ENCODE peak calls at places on chromosomes 13 and 19, in eight cellular contexts. C is GM23338, O is astrocyte of the cerebellum, H is A673, T is fibroblast of the aortic adventitia, Z is heart right ventricle, R is choroid plexus epithelial cell, A is lower leg skin. I is an unnamed sample.
A peak's percentile ranks its signal among the peaks of the same experiment; 100 is the strongest.

GRCh38 chr19:27920774-27921173 is 1292.2 kb downstream of the UQCRFS1 start:
- DNase-seq in Z (no peak), T (no peak), O (no peak), H (no peak), R (no peak), A (no peak), C (no peak), I (no peak)

GRCh38 chr13:51733656-51734334 is 70.2 kb downstream of the DHRS12 start:
- DNase-seq in C (peak; percentile 12), A (no peak), H (peak; percentile 63), O (no peak), R (no peak), Z (no peak), T (peak; percentile 21), I (peak; percentile 12)

GRCh38 chr13:46170268-46170667 is 11.7 kb downstream of the LCP1 start:
- DNase-seq in H (no peak), Z (no peak), A (no peak), O (no peak), T (no peak), R (no peak), C (peak; percentile 34), I (no peak)

GRCh38 chr13:51770681-51771417 is 33.1 kb downstream of the DHRS12 start:
- DNase-seq in A (no peak), T (no peak), C (no peak), O (no peak), Z (no peak), H (no peak), R (no peak), I (no peak)

GRCh38 chr19:34468400-34468799 is 13.2 kb upstream of the WTIP start:
- DNase-seq in C (no peak), T (no peak), O (no peak), A (no peak), R (peak; percentile 20), H (no peak), Z (no peak), I (no peak)

GRCh38 chr13:24636776-24637175 is 43.4 kb upstream of the ATP12A start:
- DNase-seq in C (no peak), R (no peak), A (peak; percentile 64), H (no peak), O (no peak), T (no peak), Z (no peak), I (no peak)

GRCh38 chr13:23876265-23876664 is 12.9 kb downstream of the MIPEP start:
- DNase-seq in A (no peak), C (peak; percentile 46), Z (no peak), O (no peak), T (peak; percentile 24), H (peak; percentile 27), R (peak; percentile 50), I (peak; percentile 29)

GRCh38 chr19:55384576-55385235 is 614 bp upstream of the TMEM238 start:
- DNase-seq in R (no peak), A (no peak), T (no peak), C (peak; percentile 40), Z (peak; percentile 32), H (no peak), O (no peak), I (no peak)

GRCh38 chr13:83325454-83325853 is 556.8 kb downstream of the SLITRK1 start:
- DNase-seq in A (no peak), R (peak; percentile 71), H (peak; percentile 3), O (peak; percentile 59), Z (no peak), T (peak; percentile 73), C (no peak), I (peak; percentile 67)

GRCh38 chr19:41226874-41227390 is 7.9 kb downstream of the AXL start:
- DNase-seq in O (no peak), Z (no peak), A (peak; percentile 57), R (no peak), T (no peak), C (no peak), H (no peak), I (no peak)

GRCh38 chr19:49682274-49682673 is 5.2 kb downstream of the PRMT1 start:
- DNase-seq in H (no peak), A (no peak), R (no peak), O (no peak), Z (no peak), T (peak; percentile 32), C (no peak), I (no peak)

GRCh38 chr19:36150586-36150985 is 1.7 kb downstream of the COX7A1 start:
- DNase-seq in Z (no peak), R (no peak), O (no peak), T (no peak), H (no peak), C (no peak), A (peak; percentile 87), I (no peak)

GRCh38 chr13:24269803-24270202 is 39.6 kb upstream of the C1QTNF9 start:
- DNase-seq in A (no peak), C (no peak), T (no peak), Z (no peak), O (no peak), H (no peak), R (peak; percentile 17), I (no peak)

DNA sequence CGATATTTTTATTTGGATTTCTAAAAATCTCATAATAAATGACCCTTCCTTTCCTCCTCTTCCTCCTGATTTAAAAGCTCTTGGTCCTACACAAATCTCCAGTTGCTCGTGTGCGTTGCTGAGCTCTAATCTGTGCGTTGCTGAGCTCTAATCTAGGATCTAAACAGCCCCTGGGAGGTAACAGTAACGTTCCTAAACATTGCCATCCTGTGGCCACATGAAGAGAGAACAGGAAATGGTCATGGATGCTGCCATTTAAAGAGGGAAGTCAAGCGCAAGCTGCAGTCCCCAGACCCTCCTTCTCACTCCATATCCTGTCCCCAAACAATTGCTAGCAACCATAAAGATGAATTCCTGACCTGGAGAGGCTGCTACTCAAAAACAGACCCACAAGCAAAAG is 170.8 kb downstream of the NUFIP1 start:
- DNase-seq in O (no peak), T (no peak), Z (no peak), H (peak; percentile 50), R (peak; percentile 65), C (peak; percentile 79), A (no peak), I (peak; percentile 51)
- TF ChIP-seq CTCF in O (peak; percentile 29), T (no peak), Z (no peak), H (peak; percentile 44), R (peak; percentile 48), C (peak; percentile 76), A (no peak), I (no peak)

GRCh38 chr19:20367811-20368294 is 197.7 kb downstream of the ZNF737 start:
- DNase-seq in A (no peak), C (peak; percentile 75), H (no peak), R (no peak), T (no peak), Z (no peak), O (no peak), I (no peak)
- H3K4me3 ChIP-seq in A (no peak overlapping the region), C (no peak overlapping the region), H (no peak overlapping the region), R (no peak overlapping the region), T (no peak overlapping the region), Z (no peak overlapping the region), O (no peak overlapping the region), I (no peak overlapping the region)

GRCh38 chr19:30284209-30284608 is 88.0 kb upstream of the ZNF536 start:
- DNase-seq in Z (no peak), H (no peak), T (no peak), O (no peak), R (no peak), C (no peak), A (no peak), I (no peak)
- TF ChIP-seq CTCF in Z (no peak), H (no peak), T (no peak), O (no peak), R (no peak), C (no peak), A (no peak), I (no peak)

GRCh38 chr19:45641274-45642105 is 2.3 kb upstream of the EML2 start:
- DNase-seq in A (peak; percentile 97), O (no peak), H (peak; percentile 75), Z (peak; percentile 74), C (peak; percentile 100), R (peak; percentile 83), T (peak; percentile 63), I (peak; percentile 84)

GRCh38 chr19:45636902-45637301 is 2.3 kb downstream of the EML2 start:
- DNase-seq in C (no peak), R (no peak), H (no peak), A (no peak), Z (no peak), O (no peak), T (no peak), I (no peak)

GRCh38 chr19:45637890-45638667 is 1.1 kb downstream of the EML2 start:
- DNase-seq in H (no peak), Z (no peak), R (peak; percentile 68), T (peak; percentile 32), C (peak; percentile 63), A (no peak), O (no peak), I (peak; percentile 74)

GRCh38 chr19:45640849-45641273 is 1.7 kb upstream of the EML2 start:
- DNase-seq in C (peak; percentile 89), H (no peak), T (no peak), Z (peak; percentile 23), A (peak; percentile 91), O (no peak), R (no peak), I (no peak)

DNA sequence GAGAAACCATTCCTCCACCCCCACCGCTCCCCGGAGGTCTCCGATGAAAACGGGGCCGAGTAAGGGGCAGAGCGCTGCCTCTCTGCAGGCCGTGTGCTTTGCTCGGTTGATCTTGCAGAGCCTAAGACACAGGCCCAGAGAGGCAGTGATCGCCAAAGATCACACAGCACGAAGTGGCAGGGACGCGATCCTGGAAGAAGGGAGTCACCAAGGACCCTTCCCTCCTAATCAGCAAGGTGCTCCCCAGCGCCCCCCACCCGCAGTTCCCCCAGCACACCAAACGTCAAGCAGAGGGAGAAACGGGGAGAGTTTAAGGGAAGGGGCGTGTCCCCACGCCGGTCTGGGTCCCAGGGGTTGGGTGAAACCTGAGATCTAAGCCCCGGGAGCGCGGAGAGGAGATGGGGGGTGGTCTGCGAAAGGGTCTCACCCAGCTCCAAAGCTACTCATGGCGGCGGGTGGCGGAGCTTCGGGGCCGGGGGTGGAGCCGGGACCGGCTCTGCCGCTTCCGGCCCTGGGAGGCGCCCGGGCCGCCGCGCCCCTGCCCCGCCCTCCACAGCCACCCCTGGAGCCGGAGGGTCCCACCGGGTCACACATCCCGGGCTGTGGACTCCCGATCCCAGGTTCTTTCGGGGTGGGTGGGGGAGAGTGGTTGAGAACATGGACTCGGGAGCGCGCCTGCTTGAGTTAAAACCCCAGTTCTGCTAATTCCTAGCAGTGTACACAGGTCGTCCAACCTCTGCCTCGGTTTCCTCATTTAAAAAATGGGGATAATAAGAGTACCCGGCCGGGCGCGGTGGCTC is at the start of gene EML2:
- DNase-seq in R (peak; percentile 17), O (no peak), H (peak; percentile 71), T (no peak), Z (peak; percentile 55), C (peak; percentile 97), A (peak; percentile 91), I (no peak)
- H3K4me3 ChIP-seq in R (peak within 1 kb of the TSS; percentile 82), O (peak within 1 kb of the TSS; percentile 65), H (peak within 1 kb of the TSS; percentile 62), T (peak within 1 kb of the TSS; percentile 77), Z (peak within 1 kb of the TSS; percentile 67), C (peak within 1 kb of the TSS; percentile 55), A (peak within 1 kb of the TSS; percentile 53), I (peak within 1 kb of the TSS; percentile 65)